ENCODE peak calls at places on chromosome 4, in six cellular contexts. W, A, E, I, P and R are unnamed samples.

GRCh38 chr4:1763550-1764080 is 29.5 kb upstream of the FGFR3 start:
- DNase-seq in W (no peak), A (no peak), E (peak), I (peak), P (no peak), R (peak)

GRCh38 chr4:8540072-8540471 is 40.1 kb upstream of the GPR78 start:
- DNase-seq in W (no peak), A (peak), E (no peak), I (no peak), P (no peak), R (no peak)

GRCh38 chr4:86927843-86928395 is 6.9 kb upstream of the AFF1 start:
- DNase-seq in W (no peak), A (peak), E (no peak), I (peak), P (no peak), R (no peak)

GRCh38 chr4:128386761-128387599 is 99.4 kb upstream of the PGRMC2 start:
- DNase-seq in W (no peak), A (peak), E (peak), I (peak), P (peak), R (no peak)

GRCh38 chr4:188218392-188218791 is 79.2 kb downstream of the TRIML1 start:
- DNase-seq in W (peak), A (no peak), E (no peak), I (no peak), P (no peak), R (no peak)

GRCh38 chr4:32136081-32136787 is 1416.1 kb downstream of the PCDH7 start:
- DNase-seq in W (peak), A (no peak), E (no peak), I (no peak), P (no peak), R (no peak)

GRCh38 chr4:121277194-121278105 is 103.4 kb downstream of the QRFPR start:
- DNase-seq in W (peak), A (no peak), E (no peak), I (peak), P (peak), R (no peak)

GRCh38 chr4:100288811-100289529 is 98.7 kb upstream of the DDIT4L start:
- DNase-seq in W (no peak), A (no peak), E (no peak), I (no peak), P (no peak), R (no peak)

GRCh38 chr4:88189418-88189738 is 30.9 kb upstream of the ABCG2 start:
- DNase-seq in W (no peak), A (no peak), E (no peak), I (no peak), P (no peak), R (no peak)

GRCh38 chr4:88616275-88616996 is 24.2 kb downstream of the HERC3 start:
- DNase-seq in W (no peak), A (no peak), E (no peak), I (no peak), P (no peak), R (no peak)

GRCh38 chr4:100778431-100778830 is 260.6 kb upstream of the EMCN start:
- DNase-seq in W (no peak), A (no peak), E (no peak), I (no peak), P (no peak), R (no peak)

GRCh38 chr4:73612032-73612431 is 8.2 kb downstream of the RASSF6 start:
- DNase-seq in W (no peak), A (no peak), E (no peak), I (no peak), P (no peak), R (no peak)

GRCh38 chr4:144645102-144645469 is 870 bp upstream of the HHIP start:
- DNase-seq in W (peak), A (no peak), E (no peak), I (no peak), P (no peak), R (no peak)

GRCh38 chr4:38464328-38464727 is 199.7 kb upstream of the KLF3 start:
- DNase-seq in W (no peak), A (no peak), E (no peak), I (no peak), P (no peak), R (no peak)

GRCh38 chr4:128427832-128428366 is 140.3 kb upstream of the PGRMC2 start:
- DNase-seq in W (peak), A (no peak), E (peak), I (peak), P (peak), R (no peak)

GRCh38 chr4:142838781-142839180 is 7.3 kb downstream of the INPP4B start:
- DNase-seq in W (no peak), A (no peak), E (no peak), I (no peak), P (no peak), R (no peak)

GRCh38 chr4:7708238-7708637 is 231.4 kb downstream of the AFAP1 start:
- DNase-seq in W (no peak), A (no peak), E (no peak), I (no peak), P (no peak), R (no peak)

GRCh38 chr4:8258813-8259212 is 10.7 kb upstream of the HTRA3 start:
- DNase-seq in W (no peak), A (no peak), E (no peak), I (no peak), P (no peak), R (no peak)

GRCh38 chr4:38150021-38150671 is 189.9 kb downstream of the PTTG2 start:
- DNase-seq in W (no peak), A (no peak), E (no peak), I (no peak), P (no peak), R (no peak)

GRCh38 chr4:3338321-3338838 is 45.6 kb downstream of the RGS12 start:
- DNase-seq in W (no peak), A (no peak), E (no peak), I (no peak), P (no peak), R (no peak)

GRCh38 chr4:85682391-85682790 is 207.4 kb downstream of the ARHGAP24 start:
- DNase-seq in W (no peak), A (no peak), E (no peak), I (no peak), P (no peak), R (no peak)

GRCh38 chr4:158938462-158939044 is 164.3 kb upstream of the RAPGEF2 start:
- DNase-seq in W (peak), A (no peak), E (no peak), I (no peak), P (no peak), R (no peak)

GRCh38 chr4:177047851-177048174 is 255.1 kb upstream of the VEGFC start:
- DNase-seq in W (no peak), A (no peak), E (no peak), I (no peak), P (no peak), R (no peak)

DNA sequence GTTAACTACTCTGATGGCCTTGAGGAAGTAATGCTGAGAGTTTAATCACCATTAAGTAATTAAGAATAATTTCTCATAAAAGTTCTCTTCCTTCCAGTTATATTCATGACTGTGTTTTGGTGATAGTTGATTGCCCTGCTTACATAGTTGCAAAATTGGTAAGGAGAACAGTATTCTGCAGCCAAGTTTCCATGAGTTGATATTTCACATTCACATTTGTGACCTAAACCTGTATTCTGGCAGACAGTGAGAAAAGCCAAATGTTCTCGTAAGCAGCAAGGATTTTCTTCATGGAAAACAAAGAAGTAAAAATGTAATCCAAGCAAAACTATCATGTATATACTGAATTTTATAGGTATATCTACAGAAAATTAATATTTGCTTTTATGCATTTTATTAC is 187.8 kb upstream of the NUDT6 start:
- DNase-seq in W (no peak), A (no peak), E (no peak), I (no peak), P (no peak), R (no peak)
- TF ChIP-seq POLR2AphosphoS5 in W (no peak), A (peak), E (no peak), I (peak), P (no peak), R (no peak)

GRCh38 chr4:54587516-54587915 is 70.2 kb upstream of the KIT start:
- DNase-seq in W (no peak), A (no peak), E (no peak), I (no peak), P (no peak), R (no peak)
- TF ChIP-seq POLR2AphosphoS5 in W (no peak), A (no peak), E (no peak), I (no peak), P (no peak), R (no peak)

DNA sequence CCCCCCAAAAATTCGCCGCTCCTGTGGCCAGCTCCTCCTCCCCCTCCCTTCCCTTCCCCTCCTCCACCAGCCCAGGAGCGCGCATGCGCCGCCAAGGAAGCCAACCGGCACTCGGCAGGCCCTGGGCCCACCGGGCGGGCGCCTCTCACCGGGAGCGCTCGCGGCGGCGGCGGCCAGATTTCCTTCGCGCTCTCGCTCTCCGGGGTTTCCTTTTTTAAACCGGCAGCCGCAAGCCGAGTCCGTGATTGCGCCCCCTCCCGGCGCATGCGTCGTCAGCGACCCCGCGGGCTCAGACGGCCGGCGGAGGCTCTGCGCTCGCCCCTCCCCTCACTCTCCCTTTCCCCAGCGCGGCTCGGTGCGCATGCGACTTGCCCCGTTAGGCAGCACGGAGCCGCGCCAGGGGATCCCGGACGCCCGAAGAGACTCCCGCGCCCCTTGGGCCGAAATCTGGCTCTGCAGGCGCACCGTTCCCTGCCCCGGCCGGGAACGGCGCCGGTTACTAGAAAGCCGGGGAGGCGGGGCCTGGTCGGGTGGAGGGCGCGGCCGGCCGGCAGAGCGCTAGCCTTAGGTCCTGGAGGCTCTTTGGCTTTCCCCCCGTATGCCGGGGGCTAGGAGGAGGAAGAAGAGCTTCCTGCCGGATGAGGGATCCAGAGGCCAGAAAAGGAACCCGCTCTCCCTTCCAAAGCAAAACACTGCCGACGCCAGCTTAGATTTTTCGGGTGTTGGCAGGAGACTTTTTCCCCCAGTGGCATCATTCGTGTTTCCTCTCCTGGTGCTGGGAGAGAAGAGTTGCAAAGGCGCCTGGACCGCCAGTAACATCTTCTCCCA is at the start of gene CLOCK:
- DNase-seq in W (peak), A (peak), E (peak), I (peak), P (peak), R (peak)
- TF ChIP-seq POLR2AphosphoS5 in W (peak), A (peak), E (peak), I (peak), P (peak), R (no peak)

GRCh38 chr4:40264995-40265909 is 68.4 kb downstream of the RHOH start:
- DNase-seq in W (no peak), A (no peak), E (peak), I (peak), P (no peak), R (no peak)
- TF ChIP-seq POLR2AphosphoS5 in W (no peak), A (no peak), E (peak), I (no peak), P (no peak), R (no peak)

GRCh38 chr4:18113710-18114331 is 92.3 kb upstream of the LCORL start:
- DNase-seq in W (no peak), A (no peak), E (no peak), I (no peak), P (no peak), R (no peak)
- TF ChIP-seq POLR2AphosphoS5 in W (no peak), A (no peak), E (no peak), I (no peak), P (no peak), R (no peak)

GRCh38 chr4:16203083-16203482 is 23.2 kb downstream of the TAPT1 start:
- DNase-seq in W (no peak), A (no peak), E (no peak), I (no peak), P (no peak), R (no peak)
- TF ChIP-seq POLR2AphosphoS5 in W (no peak), A (no peak), E (no peak), I (no peak), P (no peak), R (no peak)

GRCh38 chr4:162117051-162117450 is 46.7 kb downstream of the FSTL5 start:
- DNase-seq in W (no peak), A (no peak), E (no peak), I (no peak), P (no peak), R (no peak)
- TF ChIP-seq POLR2AphosphoS5 in W (no peak), A (no peak), E (no peak), I (no peak), P (no peak), R (no peak)